ENCODE peak calls at places on chromosome 6, in ten cellular contexts. Q, W, U, F, K, P, R, O, Z and I are unnamed samples.

GRCh38 chr6:74733830-74734591 is 471.8 kb downstream of the COL12A1 start:
- DNase-seq in Q (no peak), W (no peak), U (no peak), F (no peak), K (no peak), P (no peak), R (no peak), O (no peak), Z (no peak), I (no peak)

GRCh38 chr6:9593566-9593965 is 821.3 kb downstream of the TFAP2A start:
- DNase-seq in Q (no peak), W (no peak), U (no peak), F (peak; percentile 45), K (no peak), P (no peak), R (no peak), O (no peak), Z (no peak), I (no peak)

GRCh38 chr6:159036673-159037072 is 8.1 kb downstream of the TAGAP start:
- DNase-seq in Q (no peak), W (no peak), U (no peak), F (no peak), K (no peak), P (no peak), R (no peak), O (no peak), Z (no peak), I (no peak)

GRCh38 chr6:31765910-31766794 is 3.7 kb downstream of the SAPCD1 start:
- DNase-seq in Q (no peak), W (no peak), U (no peak), F (no peak), K (peak; percentile 35), P (no peak), R (no peak), O (no peak), Z (peak; percentile 82), I (no peak)

GRCh38 chr6:28764014-28764723 is 159.6 kb downstream of the TRIM27 start:
- DNase-seq in Q (no peak), W (no peak), U (no peak), F (peak; percentile 55), K (no peak), P (no peak), R (no peak), O (no peak), Z (peak; percentile 63), I (no peak)

GRCh38 chr6:7528565-7528964 is 12.9 kb upstream of the DSP start:
- DNase-seq in Q (no peak), W (no peak), U (no peak), F (peak; percentile 84), K (no peak), P (no peak), R (no peak), O (no peak), Z (no peak), I (no peak)

GRCh38 chr6:27478141-27478705 is 5.3 kb upstream of the ZNF184 start:
- DNase-seq in Q (peak; percentile 39), W (no peak), U (no peak), F (peak; percentile 28), K (no peak), P (no peak), R (no peak), O (peak; percentile 19), Z (no peak), I (no peak)

GRCh38 chr6:160774399-160774798 is 72.4 kb downstream of the PLG start:
- DNase-seq in Q (no peak), W (no peak), U (no peak), F (no peak), K (no peak), P (no peak), R (no peak), O (no peak), Z (no peak), I (no peak)

GRCh38 chr6:170063851-170064617 is 226.8 kb downstream of the DLL1 start:
- DNase-seq in Q (no peak), W (no peak), U (no peak), F (no peak), K (no peak), P (no peak), R (no peak), O (no peak), Z (peak; percentile 41), I (no peak)

GRCh38 chr6:158524311-158524710 is 35.6 kb upstream of the TMEM181 start:
- DNase-seq in Q (no peak), W (no peak), U (no peak), F (no peak), K (no peak), P (no peak), R (no peak), O (no peak), Z (peak; percentile 27), I (no peak)

GRCh38 chr6:127457444-127458064 is 1.6 kb downstream of the KIAA0408 start:
- DNase-seq in Q (no peak), W (no peak), U (no peak), F (peak; percentile 18), K (no peak), P (no peak), R (no peak), O (peak; percentile 27), Z (no peak), I (no peak)

GRCh38 chr6:131733376-131734016 is 22.7 kb upstream of the CTAGE9 start:
- DNase-seq in Q (no peak), W (no peak), U (no peak), F (no peak), K (no peak), P (no peak), R (no peak), O (peak; percentile 41), Z (no peak), I (no peak)

GRCh38 chr6:129340983-129341382 is 369.0 kb downstream of the ARHGAP18 start:
- DNase-seq in Q (no peak), W (no peak), U (no peak), F (peak; percentile 44), K (no peak), P (no peak), R (no peak), O (no peak), Z (no peak), I (no peak)

GRCh38 chr6:154848580-154848979 is 115.4 kb downstream of the SCAF8 start:
- DNase-seq in Q (no peak), W (no peak), U (no peak), F (no peak), K (no peak), P (no peak), R (no peak), O (no peak), Z (no peak), I (no peak)

GRCh38 chr6:5516036-5516435 is 254.7 kb downstream of the FARS2 start:
- DNase-seq in Q (peak; percentile 43), W (no peak), U (no peak), F (no peak), K (no peak), P (no peak), R (no peak), O (no peak), Z (no peak), I (no peak)

GRCh38 chr6:42140051-42140450 is 2.4 kb downstream of the C6orf132 start:
- DNase-seq in Q (no peak), W (no peak), U (no peak), F (peak; percentile 82), K (no peak), P (no peak), R (no peak), O (no peak), Z (no peak), I (no peak)

GRCh38 chr6:134574491-134574890 is 256.6 kb upstream of the SGK1 start:
- DNase-seq in Q (no peak), W (no peak), U (no peak), F (no peak), K (no peak), P (no peak), R (no peak), O (no peak), Z (no peak), I (no peak)